ENCODE peak calls at places on chromosomes 6 and 20, in five cellular contexts. One of them, this sample, is unnamed.

GRCh38 chr6:83707829-83708545 is 914 bp downstream of the SNAP91 start:
- DNase-seq in naive thymus-derived CD8-positive, alpha-beta T cell: no peak
- DNase-seq in uterus: no peak
- DNase-seq in fibroblast of lung: peak
- DNase-seq in NCI-H1694 treated with DMSO at 0.1 percent for 48 hours: no peak
- DNase-seq in this sample: no peak

GRCh38 chr6:73699656-73700055 is 3.7 kb downstream of the CD109 start:
- DNase-seq in naive thymus-derived CD8-positive, alpha-beta T cell: no peak
- DNase-seq in uterus: no peak
- DNase-seq in fibroblast of lung: no peak
- DNase-seq in NCI-H1694 treated with DMSO at 0.1 percent for 48 hours: no peak
- DNase-seq in this sample: no peak

GRCh38 chr6:16711551-16712249 is 49.6 kb downstream of the ATXN1 start:
- DNase-seq in naive thymus-derived CD8-positive, alpha-beta T cell: no peak
- DNase-seq in uterus: no peak
- DNase-seq in fibroblast of lung: no peak
- DNase-seq in NCI-H1694 treated with DMSO at 0.1 percent for 48 hours: no peak
- DNase-seq in this sample: no peak

GRCh38 chr6:41941280-41942044 is at the start of gene CCND3:
- DNase-seq in naive thymus-derived CD8-positive, alpha-beta T cell: peak
- DNase-seq in uterus: peak
- DNase-seq in fibroblast of lung: peak
- DNase-seq in NCI-H1694 treated with DMSO at 0.1 percent for 48 hours: peak
- DNase-seq in this sample: peak

GRCh38 chr6:35078896-35079295 is 62.2 kb downstream of the TCP11 start:
- DNase-seq in naive thymus-derived CD8-positive, alpha-beta T cell: no peak
- DNase-seq in uterus: no peak
- DNase-seq in fibroblast of lung: no peak
- DNase-seq in NCI-H1694 treated with DMSO at 0.1 percent for 48 hours: no peak
- DNase-seq in this sample: no peak

GRCh38 chr6:108651781-108652227 is 91.1 kb downstream of the FOXO3 start:
- DNase-seq in naive thymus-derived CD8-positive, alpha-beta T cell: no peak
- DNase-seq in uterus: peak
- DNase-seq in fibroblast of lung: peak
- DNase-seq in NCI-H1694 treated with DMSO at 0.1 percent for 48 hours: no peak
- DNase-seq in this sample: peak

GRCh38 chr6:35360349-35361138 is 18.2 kb downstream of the PPARD start:
- DNase-seq in naive thymus-derived CD8-positive, alpha-beta T cell: no peak
- DNase-seq in uterus: no peak
- DNase-seq in fibroblast of lung: no peak
- DNase-seq in NCI-H1694 treated with DMSO at 0.1 percent for 48 hours: no peak
- DNase-seq in this sample: no peak

GRCh38 chr20:33832113-33832853 is 21.1 kb downstream of the CHMP4B start:
- DNase-seq in naive thymus-derived CD8-positive, alpha-beta T cell: no peak
- DNase-seq in uterus: no peak
- DNase-seq in fibroblast of lung: no peak
- DNase-seq in NCI-H1694 treated with DMSO at 0.1 percent for 48 hours: peak
- DNase-seq in this sample: peak

GRCh38 chr20:63964412-63964811 is 5.3 kb downstream of the ZNF512B start:
- DNase-seq in naive thymus-derived CD8-positive, alpha-beta T cell: no peak
- DNase-seq in uterus: no peak
- DNase-seq in fibroblast of lung: no peak
- DNase-seq in NCI-H1694 treated with DMSO at 0.1 percent for 48 hours: no peak
- DNase-seq in this sample: no peak

GRCh38 chr6:128519132-128519930 is 1.1 kb downstream of the PTPRK start:
- DNase-seq in naive thymus-derived CD8-positive, alpha-beta T cell: peak
- DNase-seq in uterus: peak
- DNase-seq in fibroblast of lung: peak
- DNase-seq in NCI-H1694 treated with DMSO at 0.1 percent for 48 hours: peak
- DNase-seq in this sample: no peak

GRCh38 chr6:57207141-57207540 is 15.0 kb downstream of the RAB23 start:
- DNase-seq in naive thymus-derived CD8-positive, alpha-beta T cell: no peak
- DNase-seq in uterus: no peak
- DNase-seq in fibroblast of lung: peak
- DNase-seq in NCI-H1694 treated with DMSO at 0.1 percent for 48 hours: no peak
- DNase-seq in this sample: no peak

GRCh38 chr6:32796848-32797776 is 19.7 kb downstream of the HLA-DOB start:
- DNase-seq in naive thymus-derived CD8-positive, alpha-beta T cell: peak
- DNase-seq in uterus: peak
- DNase-seq in fibroblast of lung: peak
- DNase-seq in NCI-H1694 treated with DMSO at 0.1 percent for 48 hours: peak
- DNase-seq in this sample: peak

GRCh38 chr20:32960849-32961731 is 43.1 kb downstream of the SUN5 start:
- DNase-seq in naive thymus-derived CD8-positive, alpha-beta T cell: no peak
- DNase-seq in uterus: no peak
- DNase-seq in fibroblast of lung: no peak
- DNase-seq in NCI-H1694 treated with DMSO at 0.1 percent for 48 hours: no peak
- DNase-seq in this sample: no peak

GRCh38 chr6:41940759-41941279 is 789 bp downstream of the CCND3 start:
- DNase-seq in naive thymus-derived CD8-positive, alpha-beta T cell: peak
- DNase-seq in uterus: peak
- DNase-seq in fibroblast of lung: no peak
- DNase-seq in NCI-H1694 treated with DMSO at 0.1 percent for 48 hours: no peak
- DNase-seq in this sample: no peak

GRCh38 chr20:54132612-54133433 is 41.0 kb downstream of the CYP24A1 start:
- DNase-seq in naive thymus-derived CD8-positive, alpha-beta T cell: no peak
- DNase-seq in uterus: peak
- DNase-seq in fibroblast of lung: peak
- DNase-seq in NCI-H1694 treated with DMSO at 0.1 percent for 48 hours: no peak
- DNase-seq in this sample: peak

GRCh38 chr6:14696367-14696766 is 549.5 kb upstream of the JARID2 start:
- DNase-seq in naive thymus-derived CD8-positive, alpha-beta T cell: no peak
- DNase-seq in uterus: no peak
- DNase-seq in fibroblast of lung: no peak
- DNase-seq in NCI-H1694 treated with DMSO at 0.1 percent for 48 hours: no peak
- DNase-seq in this sample: no peak

This sample was measured in brain microvascular endothelial cell.